ENCODE peak calls at places on chromosomes 13 and 19, in eight cellular contexts. J is amygdala; R is stimulated activated CD4-positive, alpha-beta T cell treated with anti-CD3 and anti-CD28 coated beads, TNF-alpha, amount 100 ng/mL, for 48 hours; H is breast epithelium; L is DMS53; X is HCEC 1CT; O is AG04450; G is head of caudate nucleus. Y is an unnamed sample.

GRCh38 chr13:112250788-112251445 is 125.2 kb upstream of the SPACA7 start:
- DNase-seq in J (no peak), R (no peak), H (no peak), L (no peak), X (no peak), O (no peak), G (no peak), Y (no peak)

GRCh38 chr19:8340341-8341096 is 2.5 kb downstream of the KANK3 start:
- DNase-seq in J (no peak), R (no peak), H (no peak), L (peak), X (no peak), O (no peak), G (no peak), Y (no peak)

GRCh38 chr13:56906909-56907308 is 233.8 kb upstream of the PRR20A start:
- DNase-seq in J (no peak), R (no peak), H (no peak), L (no peak), X (no peak), O (no peak), G (no peak), Y (no peak)

GRCh38 chr19:15107056-15108010 is at the start of gene SYDE1:
- DNase-seq in J (no peak), R (peak), H (no peak), L (no peak), X (peak), O (no peak), G (no peak), Y (peak)

GRCh38 chr13:20487927-20488326 is 37.7 kb downstream of the CRYL1 start:
- DNase-seq in J (no peak), R (no peak), H (no peak), L (no peak), X (no peak), O (no peak), G (no peak), Y (no peak)

GRCh38 chr19:54390942-54391577 is 24.2 kb upstream of the TTYH1 start:
- DNase-seq in J (no peak), R (no peak), H (no peak), L (peak), X (peak), O (peak), G (peak), Y (peak)

GRCh38 chr19:16824658-16825311 is 4.4 kb upstream of the SIN3B start:
- DNase-seq in J (no peak), R (no peak), H (no peak), L (no peak), X (peak), O (no peak), G (no peak), Y (peak)

GRCh38 chr13:108214511-108215383 is 589 bp downstream of the LIG4 start:
- DNase-seq in J (no peak), R (no peak), H (no peak), L (peak), X (no peak), O (no peak), G (peak), Y (peak)

GRCh38 chr19:38024991-38025716 is 118.1 kb downstream of the SIPA1L3 start:
- DNase-seq in J (peak), R (no peak), H (no peak), L (no peak), X (no peak), O (no peak), G (no peak), Y (peak)

GRCh38 chr19:58572026-58572817 is 913 bp downstream of the MZF1 start:
- DNase-seq in J (no peak), R (no peak), H (peak), L (no peak), X (no peak), O (no peak), G (no peak), Y (no peak)

GRCh38 chr19:44592451-44592890 is 20.9 kb upstream of the IGSF23 start:
- DNase-seq in J (no peak), R (no peak), H (no peak), L (no peak), X (no peak), O (no peak), G (no peak), Y (peak)

GRCh38 chr13:26557393-26558073 is at the start of gene WASF3:
- DNase-seq in J (peak), R (no peak), H (peak), L (peak), X (peak), O (peak), G (peak), Y (peak)

Y was measured in mesendoderm.